ENCODE peak calls at places on chromosome 9, in four cellular contexts. H, J, T and S are unnamed samples.
A peak's percentile ranks its signal among the peaks of the same experiment; 100 is the strongest.

GRCh38 chr9:8751531-8751930 is 952.0 kb upstream of the DMAC1 start:
- DNase-seq in T (no peak), J (no peak), H (no peak), S (no peak)

GRCh38 chr9:115978739-115979138 is 174.9 kb upstream of the PAPPA start:
- DNase-seq in H (no peak), T (peak; percentile 57), J (peak; percentile 35), S (no peak)

GRCh38 chr9:81035171-81035570 is 654.2 kb downstream of the TLE1 start:
- DNase-seq in H (peak; percentile 9), T (no peak), J (no peak), S (peak; percentile 38)

GRCh38 chr9:133112361-133113026 is 8.5 kb downstream of the RALGDS start:
- DNase-seq in H (no peak), J (no peak), T (no peak), S (no peak)

GRCh38 chr9:17824191-17824926 is 245.5 kb downstream of the SH3GL2 start:
- DNase-seq in J (no peak), T (no peak), H (no peak), S (no peak)

GRCh38 chr9:16619341-16619740 is 251.1 kb downstream of the BNC2 start:
- DNase-seq in J (no peak), T (no peak), H (no peak), S (no peak)

GRCh38 chr9:129548571-129549135 is 72.2 kb downstream of the C9orf50 start:
- DNase-seq in H (no peak), T (no peak), J (no peak), S (no peak)

GRCh38 chr9:110526426-110526825 is 53.1 kb downstream of the SVEP1 start:
- DNase-seq in J (peak; percentile 39), T (no peak), H (no peak), S (peak; percentile 59)

GRCh38 chr9:89929721-89930480 is 325.1 kb downstream of the GADD45G start:
- DNase-seq in H (no peak), T (no peak), J (peak; percentile 11), S (no peak)

GRCh38 chr9:35279946-35280345 is 118.1 kb downstream of the UNC13B start:
- DNase-seq in T (no peak), J (no peak), H (no peak), S (no peak)

GRCh38 chr9:27460225-27461023 is 63.7 kb upstream of the IFNK start:
- DNase-seq in T (peak; percentile 63), J (peak; percentile 81), H (no peak), S (no peak)

GRCh38 chr9:121596515-121596914 is 54.9 kb upstream of the DAB2IP start:
- DNase-seq in J (no peak), H (no peak), T (no peak), S (no peak)

GRCh38 chr9:82124090-82124489 is 135.5 kb downstream of the SPATA31D1 start:
- DNase-seq in H (peak; percentile 38), T (no peak), J (peak; percentile 53), S (peak; percentile 74)

GRCh38 chr9:133905493-133905892 is 86.6 kb downstream of the VAV2 start:
- DNase-seq in H (no peak), J (no peak), T (no peak), S (no peak)

GRCh38 chr9:131288217-131288616 is 1.3 kb upstream of the PLPP7 start:
- DNase-seq in J (no peak), T (no peak), H (no peak), S (no peak)

GRCh38 chr9:112544477-112544876 is 57.9 kb downstream of the KIAA1958 start:
- DNase-seq in T (no peak), H (no peak), J (no peak), S (no peak)

GRCh38 chr9:8486095-8486494 is 686.5 kb upstream of the DMAC1 start:
- DNase-seq in J (no peak), T (peak; percentile 13), H (peak; percentile 5), S (no peak)

GRCh38 chr9:132422574-132422973 is 12.6 kb downstream of the CFAP77 start:
- DNase-seq in J (no peak), H (no peak), T (no peak), S (no peak)

GRCh38 chr9:106697799-106698591 is 165.0 kb upstream of the ZNF462 start:
- DNase-seq in T (no peak), J (no peak), H (peak; percentile 18), S (peak; percentile 52)

GRCh38 chr9:98867109-98867433 is 59.6 kb downstream of the GALNT12 start:
- DNase-seq in T (no peak), J (no peak), H (no peak), S (no peak)

GRCh38 chr9:115063058-115063850 is 54.7 kb downstream of the TNC start:
- DNase-seq in T (no peak), J (peak; percentile 46), H (no peak), S (peak; percentile 47)

GRCh38 chr9:17018001-17018491 is 116.8 kb upstream of the CNTLN start:
- DNase-seq in T (no peak), J (no peak), H (no peak), S (no peak)

GRCh38 chr9:97474373-97474925 is 27.0 kb upstream of the TMOD1 start:
- DNase-seq in H (no peak), J (no peak), T (no peak), S (no peak)

GRCh38 chr9:128091571-128091970 is 23.5 kb downstream of the SLC25A25 start:
- DNase-seq in T (no peak), J (no peak), H (no peak), S (no peak)
- H3K4me3 ChIP-seq in T (no peak overlapping the region), J (no peak overlapping the region), H (no peak overlapping the region), S (peak overlapping the region; percentile 54)

GRCh38 chr9:126614088-126614454 is 343 bp downstream of the LMX1B start:
- DNase-seq in J (no peak), T (peak; percentile 40), H (no peak), S (no peak)

GRCh38 chr9:126612329-126612812 is 1.4 kb upstream of the LMX1B start:
- DNase-seq in H (no peak), J (no peak), T (no peak), S (no peak)

GRCh38 chr9:126612813-126613641 is 701 bp upstream of the LMX1B start:
- DNase-seq in J (no peak), T (no peak), H (no peak), S (no peak)

GRCh38 chr9:126614455-126615248 is 924 bp downstream of the LMX1B start:
- DNase-seq in J (no peak), T (no peak), H (no peak), S (no peak)

GRCh38 chr9:126613656-126614055 is at the start of gene LMX1B:
- DNase-seq in H (no peak), T (peak; percentile 89), J (no peak), S (no peak)
- H3K4me3 ChIP-seq in H (no peak within 1 kb of the TSS), T (peak within 1 kb of the TSS; percentile 79), J (peak within 1 kb of the TSS; percentile 59), S (no peak within 1 kb of the TSS)

GRCh38 chr9:136684799-136685198 is 2.5 kb downstream of the AGPAT2 start:
- DNase-seq in H (no peak), T (no peak), J (no peak), S (no peak)
- H3K4me3 ChIP-seq in H (no peak overlapping the region), T (no peak overlapping the region), J (no peak overlapping the region), S (no peak overlapping the region)

GRCh38 chr9:127777368-127777960 is 1.0 kb downstream of the SH2D3C start:
- DNase-seq in T (no peak), J (no peak), H (no peak), S (no peak)
- H3K4me3 ChIP-seq in T (no peak overlapping the region), J (no peak overlapping the region), H (no peak overlapping the region), S (no peak overlapping the region)

GRCh38 chr9:94554439-94555331 is at the start of gene PCAT7:
- DNase-seq in H (no peak), J (peak; percentile 87), T (peak; percentile 88), S (no peak)
- H3K4me3 ChIP-seq in H (no peak within 1 kb of the TSS), J (peak within 1 kb of the TSS; percentile 85), T (peak within 1 kb of the TSS; percentile 63), S (no peak within 1 kb of the TSS)